ENCODE peak calls at places on chromosomes 3 and 15, in six cellular contexts. P is endothelial cell of umbilical vein, Y is RWPE1, C is upper lobe of right lung, D is small intestine, F is vagina. I is an unnamed sample.

GRCh38 chr3:21747376-21747775 is 3.6 kb downstream of the ZNF385D start:
- DNase-seq in Y (no peak), P (no peak), F (no peak), D (no peak), C (no peak), I (no peak)

GRCh38 chr3:41508063-41508696 is 308.9 kb downstream of the CTNNB1 start:
- DNase-seq in F (no peak), Y (peak; percentile 13), C (no peak), P (no peak), D (no peak), I (no peak)

GRCh38 chr3:50316657-50317242 is 5.8 kb downstream of the HYAL2 start:
- DNase-seq in C (peak; percentile 95), F (no peak), P (peak; percentile 41), Y (peak; percentile 87), D (peak; percentile 91), I (no peak)

GRCh38 chr3:196740476-196741400 is 1.1 kb downstream of the PAK2 start:
- DNase-seq in D (peak; percentile 35), Y (peak; percentile 25), C (peak; percentile 61), F (no peak), P (peak; percentile 68), I (no peak)

GRCh38 chr3:183937601-183938286 is 53.1 kb upstream of the PARL start:
- DNase-seq in P (no peak), D (no peak), Y (no peak), C (no peak), F (no peak), I (no peak)

GRCh38 chr3:72492240-72492639 is 356.0 kb downstream of the SHQ1 start:
- DNase-seq in P (no peak), F (no peak), D (no peak), Y (peak; percentile 84), C (no peak), I (peak; percentile 78)

GRCh38 chr15:81113861-81114261 is 20.2 kb upstream of the CFAP161 start:
- DNase-seq in D (no peak), F (no peak), C (no peak), Y (no peak), P (peak; percentile 14), I (no peak)

GRCh38 chr15:90400005-90400758 is 12.1 kb downstream of the IQGAP1 start:
- DNase-seq in C (no peak), D (no peak), Y (peak; percentile 22), P (no peak), F (no peak), I (no peak)

GRCh38 chr3:194686414-194686815 is 732 bp downstream of the FAM43A start:
- DNase-seq in P (no peak), Y (no peak), D (no peak), C (no peak), F (no peak), I (no peak)

GRCh38 chr3:15462451-15462850 is 35.1 kb downstream of the EAF1 start:
- DNase-seq in C (no peak), Y (no peak), F (no peak), P (no peak), D (no peak), I (no peak)

GRCh38 chr3:124149774-124150173 is 157.8 kb upstream of the ROPN1 start:
- DNase-seq in D (no peak), Y (no peak), C (no peak), F (no peak), P (no peak), I (no peak)

GRCh38 chr15:81098349-81098748 is 35.7 kb upstream of the CFAP161 start:
- DNase-seq in F (no peak), Y (no peak), C (no peak), D (no peak), P (no peak), I (no peak)

GRCh38 chr3:53677406-53677805 is 168.8 kb downstream of the CHDH start:
- DNase-seq in F (no peak), P (no peak), D (peak; percentile 43), Y (no peak), C (no peak), I (no peak)

GRCh38 chr3:37964716-37965115 is 25.9 kb upstream of the VILL start:
- DNase-seq in P (no peak), F (no peak), C (no peak), D (peak; percentile 75), Y (no peak), I (no peak)

GRCh38 chr3:99854899-99855298 is 37.2 kb downstream of the CMSS1 start:
- DNase-seq in Y (no peak), C (no peak), F (no peak), D (no peak), P (no peak), I (no peak)

GRCh38 chr15:62417444-62417843 is 252.4 kb upstream of the C2CD4B start:
- DNase-seq in C (no peak), D (no peak), Y (no peak), P (no peak), F (no peak), I (no peak)

GRCh38 chr3:43852066-43852465 is 161.3 kb downstream of the ABHD5 start:
- DNase-seq in F (no peak), D (no peak), Y (no peak), C (no peak), P (no peak), I (no peak)

GRCh38 chr15:50261979-50262378 is 3.5 kb downstream of the HDC start:
- DNase-seq in F (no peak), Y (no peak), P (no peak), D (no peak), C (no peak), I (no peak)

GRCh38 chr3:31733234-31733667 is 200.5 kb downstream of the STT3B start:
- DNase-seq in C (no peak), Y (no peak), D (no peak), P (peak; percentile 75), F (no peak), I (no peak)

GRCh38 chr15:85854345-85855097 is 59.8 kb upstream of the KLHL25 start:
- DNase-seq in P (peak; percentile 65), Y (peak; percentile 78), D (peak; percentile 63), C (no peak), F (no peak), I (no peak)

GRCh38 chr15:80234883-80235282 is 17.1 kb downstream of the CTXND1 start:
- DNase-seq in P (peak; percentile 27), D (peak; percentile 43), F (no peak), Y (no peak), C (no peak), I (peak; percentile 70)

GRCh38 chr15:41971893-41972340 is 440 bp downstream of the EHD4 start:
- DNase-seq in C (no peak), Y (no peak), D (no peak), F (peak; percentile 89), P (peak; percentile 26), I (peak; percentile 76)

GRCh38 chr15:74122403-74123130 is 7.8 kb upstream of the ISLR2 start:
- DNase-seq in P (no peak), Y (no peak), C (no peak), F (no peak), D (no peak), I (no peak)

GRCh38 chr3:14774431-14774830 is 44.3 kb upstream of the FGD5 start:
- DNase-seq in Y (no peak), P (no peak), F (peak; percentile 85), C (peak; percentile 37), D (no peak), I (peak; percentile 61)

GRCh38 chr3:97823503-97824004 is 1.7 kb downstream of the CRYBG3 start:
- DNase-seq in C (no peak), Y (no peak), D (no peak), P (peak; percentile 20), F (no peak), I (no peak)

GRCh38 chr15:71888797-71889196 is 78.4 kb downstream of the NR2E3 start:
- DNase-seq in D (no peak), Y (no peak), C (no peak), F (no peak), P (no peak), I (no peak)

GRCh38 chr15:71889947-71890346 is 79.6 kb downstream of the NR2E3 start:
- DNase-seq in D (no peak), P (no peak), F (no peak), Y (no peak), C (no peak), I (no peak)

GRCh38 chr15:71889385-71889784 is 79.0 kb downstream of the NR2E3 start:
- DNase-seq in F (no peak), P (no peak), C (no peak), Y (no peak), D (no peak), I (no peak)

GRCh38 chr15:71892335-71892734 is 82.0 kb downstream of the NR2E3 start:
- DNase-seq in P (no peak), D (no peak), C (no peak), F (no peak), Y (no peak), I (no peak)

DNA sequence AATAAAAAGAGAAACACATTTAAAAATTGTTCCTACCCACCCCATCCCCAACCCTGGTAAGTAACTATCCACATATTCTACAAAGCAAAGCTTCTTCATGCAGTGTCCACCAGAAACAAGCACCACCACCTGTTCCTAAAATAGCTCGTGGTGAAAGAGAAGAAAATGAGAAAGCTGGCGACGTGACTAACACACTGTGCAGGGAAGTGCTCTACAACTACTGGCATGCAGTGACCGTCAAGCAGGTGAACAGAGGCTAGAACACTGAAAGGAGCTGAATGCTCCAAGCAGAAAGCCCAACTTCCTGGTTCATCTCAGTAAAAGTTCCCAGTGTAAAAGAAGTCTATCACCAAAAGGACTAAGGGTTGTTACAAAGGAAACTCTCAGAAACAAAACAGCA is 80.7 kb downstream of the NR2E3 start:
- DNase-seq in Y (no peak), C (no peak), F (no peak), D (peak; percentile 1), P (no peak), I (no peak)
- H3K27ac ChIP-seq in Y (no peak overlapping the region), C (no peak overlapping the region), F (no peak overlapping the region), D (no peak overlapping the region), P (no peak overlapping the region), I (no peak overlapping the region)

DNA sequence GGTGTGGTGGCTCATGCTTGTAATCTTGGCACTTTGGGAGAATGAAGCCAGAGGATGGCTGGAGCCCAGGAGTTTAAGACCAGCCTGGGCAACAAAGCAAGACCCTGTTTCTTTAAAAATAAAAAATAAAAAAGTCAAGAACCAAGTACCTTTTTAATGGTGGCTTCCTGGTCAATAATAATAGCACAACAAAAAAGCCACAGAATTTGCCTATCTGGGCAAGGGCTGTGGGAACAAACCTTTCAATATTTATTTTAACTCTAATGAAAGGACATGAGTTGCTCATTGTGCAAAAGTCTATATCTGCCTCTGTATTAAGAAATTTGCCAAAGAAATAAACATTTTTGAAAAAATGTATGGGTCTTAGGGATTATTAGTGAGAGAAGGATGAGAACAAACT is 2.1 kb downstream of the ZNF609 start:
- DNase-seq in Y (no peak), P (no peak), C (no peak), D (no peak), F (no peak), I (no peak)
- H3K27ac ChIP-seq in Y (no peak overlapping the region), P (no peak overlapping the region), C (peak overlapping the region; percentile 67), D (no peak overlapping the region), F (peak overlapping the region; percentile 93), I (no peak overlapping the region)

DNA sequence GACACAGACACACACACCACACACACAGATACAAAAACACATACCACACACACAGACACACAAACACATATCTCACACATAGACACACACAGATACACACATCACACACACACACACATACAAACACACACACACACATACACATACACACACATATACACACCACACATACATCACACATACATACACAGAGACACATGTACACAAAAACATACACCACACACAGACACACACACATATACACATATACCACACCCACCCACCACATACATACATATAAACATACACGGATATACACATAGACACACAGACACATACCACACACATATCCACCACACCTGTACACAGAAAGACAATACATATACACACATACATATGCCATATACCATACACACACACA is 66.7 kb downstream of the RASGRF1 start:
- DNase-seq in D (no peak), F (no peak), C (no peak), P (no peak), Y (no peak), I (no peak)
- H3K27ac ChIP-seq in D (no peak overlapping the region), F (no peak overlapping the region), C (no peak overlapping the region), P (no peak overlapping the region), Y (no peak overlapping the region), I (no peak overlapping the region)

GRCh38 chr15:59369597-59369996 is 3.1 kb downstream of the MYO1E start:
- DNase-seq in F (no peak), P (no peak), C (no peak), Y (peak; percentile 48), D (no peak), I (no peak)
- H3K27ac ChIP-seq in F (no peak overlapping the region), P (no peak overlapping the region), C (no peak overlapping the region), Y (peak overlapping the region; percentile 85), D (no peak overlapping the region), I (peak overlapping the region; percentile 90)

I was measured in coronary artery.